ENCODE peak calls at places on chromosomes 13 and 19, in ten cellular contexts. X is Right ventricle myocardium superior, B is RPMI7951, G is kidney, S is nephron progenitor cell, P is pancreas, D is aorta, M is HFF-Myc, F is NAMALWA, K is amniotic epithelial cell. Z is an unnamed sample.

GRCh38 chr13:99004931-99005330 is 27.1 kb upstream of the DOCK9 start:
- DNase-seq in X (no peak), B (no peak), G (no peak), S (no peak), P (no peak), D (no peak), M (no peak), F (no peak), K (no peak), Z (no peak)

GRCh38 chr19:34831714-34832113 is 58.7 kb upstream of the ZNF599 start:
- DNase-seq in X (no peak), B (no peak), G (no peak), S (no peak), P (no peak), D (no peak), M (no peak), F (no peak), K (no peak), Z (no peak)

GRCh38 chr19:44752816-44753618 is 4.5 kb downstream of the BCL3 start:
- DNase-seq in X (peak), B (peak), G (peak), S (peak), P (peak), D (peak), M (no peak), F (peak), K (peak), Z (peak)

GRCh38 chr13:74423434-74423833 is 289.2 kb upstream of the KLF12 start:
- DNase-seq in X (no peak), B (no peak), G (no peak), S (no peak), P (no peak), D (no peak), M (no peak), F (no peak), K (peak), Z (no peak)

GRCh38 chr19:2270157-2270571 is 11.8 kb downstream of the PEAK3 start:
- DNase-seq in X (peak), B (no peak), G (peak), S (peak), P (peak), D (peak), M (no peak), F (peak), K (no peak), Z (no peak)

GRCh38 chr19:5918463-5919079 is 4.5 kb downstream of the CAPS start:
- DNase-seq in X (no peak), B (no peak), G (no peak), S (no peak), P (no peak), D (no peak), M (no peak), F (no peak), K (no peak), Z (no peak)

GRCh38 chr19:54463531-54464043 is at the start of gene LENG9:
- DNase-seq in X (peak), B (peak), G (peak), S (peak), P (peak), D (peak), M (peak), F (no peak), K (peak), Z (peak)

GRCh38 chr19:44770550-44771257 is 7.0 kb upstream of the CBLC start:
- DNase-seq in X (peak), B (peak), G (peak), S (peak), P (peak), D (peak), M (peak), F (peak), K (peak), Z (peak)

GRCh38 chr13:29143864-29144263 is 323.7 kb downstream of the MTUS2 start:
- DNase-seq in X (no peak), B (no peak), G (no peak), S (no peak), P (no peak), D (no peak), M (no peak), F (no peak), K (no peak), Z (no peak)

GRCh38 chr19:51002542-51003311 is 1.3 kb upstream of the KLK8 start:
- DNase-seq in X (no peak), B (peak), G (no peak), S (peak), P (no peak), D (no peak), M (no peak), F (peak), K (no peak), Z (peak)

GRCh38 chr13:98300956-98301641 is 124.0 kb upstream of the RNF113B start:
- DNase-seq in X (no peak), B (peak), G (no peak), S (no peak), P (no peak), D (no peak), M (no peak), F (no peak), K (peak), Z (no peak)

GRCh38 chr19:22603518-22604440 is 30.3 kb upstream of the ZNF492 start:
- DNase-seq in X (no peak), B (no peak), G (no peak), S (no peak), P (no peak), D (no peak), M (no peak), F (no peak), K (no peak), Z (no peak)

GRCh38 chr13:99768986-99769385 is 202.6 kb downstream of the ZIC5 start:
- DNase-seq in X (no peak), B (no peak), G (no peak), S (no peak), P (no peak), D (no peak), M (no peak), F (no peak), K (no peak), Z (no peak)

GRCh38 chr13:112014857-112015256 is 52.1 kb upstream of the SOX1 start:
- DNase-seq in X (no peak), B (no peak), G (no peak), S (no peak), P (no peak), D (no peak), M (no peak), F (no peak), K (no peak), Z (no peak)

GRCh38 chr19:51297406-51297805 is 14.0 kb upstream of the IGLON5 start:
- DNase-seq in X (no peak), B (no peak), G (no peak), S (no peak), P (no peak), D (no peak), M (no peak), F (no peak), K (no peak), Z (no peak)

GRCh38 chr19:33722456-33723239 is 74.0 kb upstream of the KCTD15 start:
- DNase-seq in X (no peak), B (no peak), G (no peak), S (no peak), P (no peak), D (peak), M (no peak), F (no peak), K (no peak), Z (no peak)

GRCh38 chr13:21465710-21466160 is 6.6 kb upstream of the ZDHHC20 start:
- DNase-seq in X (no peak), B (no peak), G (no peak), S (no peak), P (no peak), D (no peak), M (no peak), F (no peak), K (no peak), Z (no peak)

GRCh38 chr13:71663431-71663830 is 203.6 kb downstream of the DACH1 start:
- DNase-seq in X (no peak), B (no peak), G (no peak), S (no peak), P (no peak), D (no peak), M (no peak), F (no peak), K (no peak), Z (no peak)

GRCh38 chr19:53812335-53812734 is 11.8 kb downstream of the NLRP12 start:
- DNase-seq in X (no peak), B (no peak), G (no peak), S (no peak), P (no peak), D (no peak), M (no peak), F (peak), K (no peak), Z (no peak)

Z was measured in CD8-positive, alpha-beta memory T cell.